ENCODE peak calls at places on chromosomes 16 and 17, in four cellular contexts. O, M, P and G are unnamed samples.

GRCh38 chr16:22671301-22672076 is 142.5 kb upstream of the HS3ST2 start:
- DNase-seq in M (no peak), O (no peak), P (no peak), G (no peak)

GRCh38 chr16:53809088-53809951 is 105.4 kb downstream of the FTO start:
- DNase-seq in O (no peak), P (no peak), M (no peak), G (no peak)

GRCh38 chr17:53004902-53005301 is 817.8 kb upstream of the KIF2B start:
- DNase-seq in M (no peak), P (no peak), O (no peak), G (no peak)

GRCh38 chr17:40986920-40987319 is 2.8 kb upstream of the KRT40 start:
- DNase-seq in P (no peak), O (no peak), M (no peak), G (no peak)

GRCh38 chr16:57522960-57523359 is 13.4 kb downstream of the CCDC102A start:
- DNase-seq in O (no peak), M (no peak), P (no peak), G (no peak)

GRCh38 chr17:41404024-41404651 is 6.7 kb upstream of the KRT31 start:
- DNase-seq in P (peak; percentile 18), M (no peak), O (peak; percentile 95), G (peak; percentile 82)

GRCh38 chr17:80659651-80660050 is 115.0 kb downstream of the RPTOR start:
- DNase-seq in M (no peak), P (no peak), O (no peak), G (no peak)

GRCh38 chr16:50520451-50521245 is 27.5 kb upstream of the NKD1 start:
- DNase-seq in M (no peak), O (peak; percentile 99), P (no peak), G (no peak)

GRCh38 chr16:87942680-87943079 is 6.4 kb upstream of the CA5A start:
- DNase-seq in M (no peak), P (no peak), O (no peak), G (no peak)

GRCh38 chr17:28532063-28532960 is 20.1 kb downstream of the UNC119 start:
- DNase-seq in O (no peak), M (no peak), P (no peak), G (no peak)

GRCh38 chr17:13429201-13429600 is 172.5 kb downstream of the HS3ST3A1 start:
- DNase-seq in O (no peak), P (no peak), M (no peak), G (no peak)

GRCh38 chr17:45391918-45392317 is 40.8 kb downstream of the ARHGAP27 start:
- DNase-seq in O (no peak), M (no peak), P (no peak), G (no peak)

DNA sequence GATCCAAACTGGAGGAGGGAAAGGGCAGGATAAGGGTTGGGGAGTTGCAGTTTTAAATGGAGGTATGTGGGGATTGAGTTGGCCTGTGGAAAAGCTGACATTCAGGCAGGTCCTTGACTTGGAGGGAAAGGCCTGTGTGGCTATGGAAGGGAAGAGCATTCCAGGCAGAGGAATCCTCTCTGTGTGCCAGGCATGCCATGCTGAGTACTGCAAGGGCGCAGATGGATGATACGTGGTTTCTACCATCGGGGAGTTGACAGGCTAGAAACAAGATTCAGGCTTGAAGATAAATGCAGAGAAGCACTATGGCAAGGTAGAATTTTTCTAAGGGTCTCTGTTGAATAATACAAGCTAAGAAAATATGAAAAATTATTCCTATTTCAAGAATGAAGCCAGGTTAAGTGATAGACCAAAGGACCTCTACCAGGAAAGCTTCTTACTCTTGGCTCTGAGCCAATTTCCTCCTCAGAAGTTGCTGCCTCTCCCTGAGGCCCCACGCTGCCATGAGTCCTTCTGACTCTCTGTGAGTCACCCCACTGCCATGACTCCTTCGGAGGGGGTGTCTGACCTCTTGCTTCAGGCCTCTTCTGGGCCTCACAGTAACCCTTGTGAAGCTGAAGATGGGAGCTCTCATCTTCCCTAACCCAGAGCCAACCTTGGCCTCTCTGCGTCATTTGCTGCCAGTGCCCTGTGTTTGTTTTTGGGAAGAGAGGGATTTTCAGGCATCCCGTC is 75.8 kb downstream of the WNT3 start:
- DNase-seq in M (no peak), O (no peak), P (peak; percentile 88), G (peak; percentile 76)
- TF ChIP-seq PHF8 in M (no peak), O (no peak), P (no peak), G (no peak)

DNA sequence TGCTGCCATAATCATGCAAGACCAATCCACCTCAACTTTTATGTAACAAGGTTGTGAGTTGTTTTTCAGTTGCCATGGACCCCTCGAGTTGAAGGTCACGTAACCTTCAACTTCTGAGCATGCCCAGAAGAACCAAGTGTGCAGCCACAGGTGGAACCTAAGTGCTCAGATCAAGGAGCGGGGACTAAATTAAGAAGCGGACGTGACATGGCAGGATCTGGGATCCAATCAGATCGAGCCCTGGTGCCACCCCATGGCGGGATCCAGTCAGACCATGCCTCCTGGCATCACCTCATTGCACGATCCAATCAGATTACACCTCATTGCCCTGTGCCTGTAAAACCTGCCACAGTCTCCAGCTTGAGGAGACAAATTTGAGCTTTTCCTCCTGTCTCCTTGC is 204.5 kb upstream of the CDH5 start:
- DNase-seq in M (no peak), O (no peak), P (no peak), G (peak; percentile 20)
- TF ChIP-seq RNF2 in M (no peak), O (no peak), P (no peak), G (no peak)

GRCh38 chr16:77613115-77613514 is 109.2 kb upstream of the NUDT7 start:
- DNase-seq in P (no peak), M (no peak), O (no peak), G (no peak)

GRCh38 chr16:77618951-77619350 is 103.4 kb upstream of the NUDT7 start:
- DNase-seq in M (no peak), O (no peak), P (no peak), G (no peak)

GRCh38 chr16:77618011-77618410 is 104.3 kb upstream of the NUDT7 start:
- DNase-seq in P (no peak), M (no peak), O (no peak), G (no peak)
- TF ChIP-seq PHF8 in P (no peak), M (no peak), O (no peak), G (no peak)

DNA sequence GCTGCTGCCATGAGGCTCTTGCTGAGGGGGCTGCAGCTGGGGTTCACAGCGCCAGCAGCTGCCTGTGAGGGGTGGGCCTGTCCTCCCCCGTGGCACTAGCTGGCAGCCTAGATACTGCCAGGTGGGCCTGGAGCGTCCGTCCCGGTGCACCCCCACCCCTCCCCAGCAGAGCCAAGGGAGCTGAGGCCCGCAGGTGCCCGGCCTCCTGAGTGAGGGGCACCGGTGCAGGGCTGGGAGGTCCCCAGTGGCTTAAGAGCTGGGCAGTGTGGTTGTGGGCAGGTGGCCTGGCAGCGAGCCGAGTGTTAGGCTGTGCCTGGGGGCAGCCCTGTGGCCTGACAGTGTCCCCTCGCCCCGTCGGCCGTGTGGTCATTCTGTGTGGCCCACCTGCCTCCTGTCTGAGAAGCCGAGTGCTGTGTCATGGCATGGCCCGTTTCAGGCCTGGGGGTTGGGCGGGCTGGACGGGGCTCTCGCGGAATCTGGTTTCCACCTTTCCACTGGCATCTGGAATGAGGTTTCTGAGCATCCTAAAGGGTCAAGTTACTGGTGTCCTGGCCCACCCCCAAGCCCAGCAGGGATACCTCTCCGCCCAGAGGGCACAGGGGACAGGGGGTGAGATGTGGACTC is 7.9 kb downstream of the DBNDD1 start:
- DNase-seq in M (no peak), P (no peak), O (no peak), G (no peak)
- TF ChIP-seq RNF2 in M (no peak), P (no peak), O (no peak), G (no peak)